ENCODE peak calls at places on chromosomes 12 and 14, in five cellular contexts. K is left kidney; B is lung; I is colonic mucosa; A is stimulated activated CD4-positive, alpha-beta T cell treated with anti-CD3 and anti-CD28 coated beads, Interleukin-15, amount 100 ng/mL, for 24 hours. D is an unnamed sample.

GRCh38 chr14:47040490-47040889 is 388.9 kb upstream of the RPL10L start:
- DNase-seq in K (peak; percentile 82), I (no peak), A (no peak), B (no peak), D (no peak)

GRCh38 chr12:84766375-84766774 is 146.2 kb downstream of the SLC6A15 start:
- DNase-seq in A (no peak), I (no peak), B (no peak), K (no peak), D (no peak)

GRCh38 chr12:41514050-41514449 is 325.9 kb downstream of the PDZRN4 start:
- DNase-seq in K (no peak), I (no peak), B (no peak), A (no peak), D (no peak)

GRCh38 chr14:33508663-33509062 is 442.2 kb downstream of the EGLN3 start:
- DNase-seq in B (no peak), A (no peak), I (no peak), K (no peak), D (no peak)

GRCh38 chr14:95662376-95663186 is 23.6 kb upstream of the TCL1B start:
- DNase-seq in I (no peak), A (no peak), K (no peak), B (no peak), D (no peak)

GRCh38 chr12:3428631-3429030 is 62.4 kb upstream of the PRMT8 start:
- DNase-seq in I (no peak), B (no peak), K (no peak), A (no peak), D (no peak)

GRCh38 chr14:31967669-31967975 is 109.5 kb upstream of the ARHGAP5 start:
- DNase-seq in I (no peak), B (no peak), K (no peak), A (no peak), D (no peak)

GRCh38 chr14:60970146-60970545 is 10.7 kb downstream of the TRMT5 start:
- DNase-seq in B (no peak), I (no peak), A (no peak), K (no peak), D (no peak)

D was measured in stomach.